ENCODE peak calls at places on chromosomes 5 and 9, in seven cellular contexts. A is effector memory CD4-positive, alpha-beta T cell; E is NCI-H1417 treated with DMSO at 0.1 percent for 48 hours; D is HFF-Myc; K is left ventricle myocardium inferior; X is stimulated activated CD4-positive, alpha-beta T cell treated with anti-CD3 and anti-CD28 coated beads, Interleukin-2, amount 100 ng/mL, for 24 hours; M is NAMALWA. V is an unnamed sample.

GRCh38 chr5:81038495-81038894 is 78.3 kb downstream of the RASGRF2 start:
- DNase-seq in A (no peak), E (no peak), D (no peak), K (no peak), X (no peak), M (no peak), V (no peak)

GRCh38 chr5:122896598-122897282 is 51.3 kb downstream of the SNX24 start:
- DNase-seq in A (no peak), E (no peak), D (peak; percentile 19), K (no peak), X (no peak), M (peak; percentile 42), V (no peak)

GRCh38 chr5:116858705-116859333 is 284.2 kb upstream of the SEMA6A start:
- DNase-seq in A (no peak), E (no peak), D (no peak), K (no peak), X (no peak), M (no peak), V (no peak)

GRCh38 chr5:90434116-90434714 is 24.7 kb upstream of the CETN3 start:
- DNase-seq in A (no peak), E (no peak), D (no peak), K (no peak), X (peak; percentile 51), M (peak; percentile 73), V (no peak)

GRCh38 chr9:107487521-107488399 is 1.8 kb downstream of the KLF4 start:
- DNase-seq in A (no peak), E (no peak), D (no peak), K (peak; percentile 45), X (peak; percentile 52), M (no peak), V (peak; percentile 70)

GRCh38 chr5:179906795-179907569 is 715 bp downstream of the TBC1D9B start:
- DNase-seq in A (peak; percentile 4), E (no peak), D (no peak), K (no peak), X (peak; percentile 38), M (peak; percentile 22), V (no peak)

GRCh38 chr5:9927106-9927505 is 297.0 kb upstream of the TAS2R1 start:
- DNase-seq in A (no peak), E (no peak), D (no peak), K (no peak), X (no peak), M (no peak), V (no peak)

GRCh38 chr5:119339965-119340364 is 15.9 kb upstream of the TNFAIP8 start:
- DNase-seq in A (no peak), E (no peak), D (no peak), K (no peak), X (no peak), M (peak; percentile 57), V (no peak)

GRCh38 chr9:27407966-27408365 is 111.0 kb upstream of the EQTN start:
- DNase-seq in A (no peak), E (no peak), D (no peak), K (no peak), X (no peak), M (no peak), V (no peak)

GRCh38 chr9:79763861-79764260 is 192.1 kb downstream of the TLE4 start:
- DNase-seq in A (no peak), E (no peak), D (peak; percentile 5), K (no peak), X (no peak), M (no peak), V (peak; percentile 62)

GRCh38 chr5:176360894-176361436 is 599 bp downstream of the KIAA1191 start:
- DNase-seq in A (no peak), E (no peak), D (no peak), K (no peak), X (peak; percentile 26), M (no peak), V (peak; percentile 65)

GRCh38 chr5:132760043-132760420 is 12.8 kb downstream of the CCNI2 start:
- DNase-seq in A (no peak), E (no peak), D (no peak), K (no peak), X (no peak), M (no peak), V (no peak)

GRCh38 chr5:167950126-167950721 is 341.2 kb upstream of the WWC1 start:
- DNase-seq in A (no peak), E (no peak), D (peak; percentile 69), K (no peak), X (no peak), M (no peak), V (peak; percentile 77)

GRCh38 chr5:757346-757930 is 27.1 kb downstream of the ZDHHC11B start:
- DNase-seq in A (no peak), E (no peak), D (no peak), K (no peak), X (no peak), M (no peak), V (peak; percentile 57)

GRCh38 chr9:18610956-18611355 is 137.0 kb downstream of the ADAMTSL1 start:
- DNase-seq in A (no peak), E (no peak), D (no peak), K (no peak), X (no peak), M (no peak), V (no peak)

GRCh38 chr5:96716716-96717115 is 54.5 kb downstream of the CAST start:
- DNase-seq in A (no peak), E (no peak), D (no peak), K (no peak), X (no peak), M (no peak), V (no peak)

GRCh38 chr9:114691046-114691955 is 9.3 kb upstream of the TEX48 start:
- DNase-seq in A (peak; percentile 51), E (no peak), D (peak; percentile 76), K (no peak), X (peak; percentile 67), M (no peak), V (no peak)

GRCh38 chr5:142404046-142404477 is 79.2 kb upstream of the SPRY4 start:
- DNase-seq in A (no peak), E (no peak), D (no peak), K (no peak), X (no peak), M (no peak), V (no peak)

GRCh38 chr5:56772767-56773166 is 42.6 kb upstream of the MAP3K1 start:
- DNase-seq in A (no peak), E (no peak), D (no peak), K (no peak), X (no peak), M (no peak), V (no peak)

GRCh38 chr9:693460-694390 is 147.8 kb upstream of the DMRT1 start:
- DNase-seq in A (no peak), E (no peak), D (no peak), K (peak; percentile 28), X (no peak), M (no peak), V (no peak)

GRCh38 chr9:129574911-129575574 is 45.9 kb downstream of the C9orf50 start:
- DNase-seq in A (no peak), E (no peak), D (no peak), K (no peak), X (no peak), M (no peak), V (no peak)

GRCh38 chr5:133398646-133399081 is 213.7 kb downstream of the FSTL4 start:
- DNase-seq in A (no peak), E (no peak), D (no peak), K (no peak), X (peak; percentile 66), M (no peak), V (no peak)

V was measured in sciatic nerve.